ENCODE peak calls at places on chromosome 21, in four cellular contexts. C, A, V and G are unnamed samples.

GRCh38 chr21:17537299-17537698 is 24.5 kb downstream of the CXADR start:
- DNase-seq in A (no peak), V (peak), C (no peak), G (no peak)

GRCh38 chr21:20004353-20004752 is 993.9 kb upstream of the NCAM2 start:
- DNase-seq in V (peak), A (no peak), C (no peak), G (no peak)

GRCh38 chr21:38343691-38344090 is 86.9 kb downstream of the KCNJ15 start:
- DNase-seq in V (peak), A (peak), C (no peak), G (no peak)

GRCh38 chr21:35904995-35905972 is 155.0 kb downstream of the SETD4 start:
- DNase-seq in A (no peak), C (no peak), V (peak), G (no peak)

GRCh38 chr21:29793712-29794111 is 146.1 kb downstream of the GRIK1 start:
- DNase-seq in V (no peak), A (no peak), C (no peak), G (no peak)

GRCh38 chr21:38800924-38801744 is 4.6 kb upstream of the ETS2 start:
- DNase-seq in A (no peak), V (no peak), C (no peak), G (no peak)

GRCh38 chr21:41032536-41032935 is 135.4 kb upstream of the BACE2 start:
- DNase-seq in C (no peak), V (no peak), A (no peak), G (no peak)

GRCh38 chr21:27339902-27340301 is 373.0 kb upstream of the ADAMTS5 start:
- DNase-seq in V (no peak), C (no peak), A (no peak), G (no peak)

GRCh38 chr21:35208810-35209517 is 159.9 kb upstream of the RUNX1 start:
- DNase-seq in V (no peak), A (no peak), C (no peak), G (no peak)

GRCh38 chr21:17051054-17051453 is 461.8 kb upstream of the CXADR start:
- DNase-seq in A (no peak), V (no peak), C (no peak), G (no peak)

GRCh38 chr21:36471254-36471723 is 8.6 kb downstream of the CLDN14 start:
- DNase-seq in A (peak), V (no peak), C (peak), G (no peak)

GRCh38 chr21:39313042-39313456 is 383 bp downstream of the BRWD1 start:
- DNase-seq in V (no peak), A (peak), C (no peak), G (no peak)

GRCh38 chr21:41250519-41250918 is 66.1 kb upstream of the FAM3B start:
- DNase-seq in V (peak), C (no peak), A (no peak), G (no peak)

GRCh38 chr21:38921511-38922215 is 115.9 kb downstream of the ETS2 start:
- DNase-seq in V (no peak), C (no peak), A (no peak), G (no peak)

GRCh38 chr21:43718872-43719747 is at the start of gene PDXK:
- DNase-seq in A (peak), C (peak), V (peak), G (peak)

GRCh38 chr21:15170614-15171013 is 105.8 kb upstream of the NRIP1 start:
- DNase-seq in C (no peak), V (no peak), A (no peak), G (no peak)

GRCh38 chr21:15174923-15175322 is 110.1 kb upstream of the NRIP1 start:
- DNase-seq in A (no peak), V (no peak), C (no peak), G (no peak)

GRCh38 chr21:15172963-15173362 is 108.2 kb upstream of the NRIP1 start:
- DNase-seq in A (no peak), C (no peak), V (no peak), G (no peak)

GRCh38 chr21:15171546-15171945 is 106.7 kb upstream of the NRIP1 start:
- DNase-seq in A (no peak), V (no peak), C (no peak), G (no peak)
- TF ChIP-seq CTCF in A (no peak), V (no peak), C (no peak), G (no peak)

GRCh38 chr21:24941316-24942185 is 665.7 kb downstream of the MRPL39 start:
- DNase-seq in A (no peak), V (no peak), C (no peak), G (no peak)
- TF ChIP-seq MYC in A (no peak), V (no peak), C (no peak), G (no peak)

GRCh38 chr21:42465008-42465878 is 30.8 kb downstream of the RSPH1 start:
- DNase-seq in C (peak), V (no peak), A (no peak), G (peak)
- TF ChIP-seq POLR2A in C (no peak), V (no peak), A (no peak), G (no peak)

DNA sequence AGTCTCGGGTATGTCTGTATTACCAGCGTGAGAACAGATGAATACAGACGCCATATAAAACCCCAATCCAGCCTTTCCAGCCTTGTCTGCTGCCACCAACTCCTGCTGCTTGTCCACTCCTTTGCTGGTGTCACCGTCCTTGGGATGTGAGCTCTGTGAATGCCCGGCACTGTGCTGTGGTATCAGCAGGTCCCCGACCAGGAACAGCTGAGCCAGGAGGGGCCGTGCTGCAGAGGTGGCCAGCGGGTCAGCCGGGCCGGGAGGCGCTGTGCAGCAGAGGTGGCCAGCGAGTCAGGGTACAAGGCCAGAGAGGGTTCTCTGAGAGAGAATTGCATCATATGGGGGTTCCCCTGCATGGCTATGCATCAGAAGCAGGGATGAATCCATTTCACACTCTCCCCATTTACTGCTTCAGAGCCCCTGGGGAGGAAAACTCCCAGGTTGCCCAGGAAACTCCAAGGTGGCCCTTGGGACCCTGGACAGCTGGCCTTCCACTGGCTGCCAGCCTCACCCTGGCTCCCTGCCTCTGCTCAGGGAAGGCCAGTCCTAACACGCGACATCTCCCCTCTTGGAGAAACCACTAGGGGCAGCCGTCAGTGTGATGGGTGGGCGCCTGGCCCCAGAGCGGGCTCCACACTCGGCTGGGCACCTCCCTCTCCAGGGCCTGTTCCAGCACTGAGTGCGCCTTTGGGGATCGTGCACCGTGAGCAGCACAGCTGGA is 122.4 kb upstream of the COL6A1 start:
- DNase-seq in C (no peak), A (no peak), V (no peak), G (no peak)
- TF ChIP-seq CTCF in C (no peak), A (no peak), V (no peak), G (no peak)

GRCh38 chr21:15966216-15966615 is 236.4 kb downstream of the USP25 start:
- DNase-seq in V (no peak), C (no peak), A (no peak), G (no peak)
- TF ChIP-seq MYC in V (no peak), C (no peak), A (no peak), G (no peak)

DNA sequence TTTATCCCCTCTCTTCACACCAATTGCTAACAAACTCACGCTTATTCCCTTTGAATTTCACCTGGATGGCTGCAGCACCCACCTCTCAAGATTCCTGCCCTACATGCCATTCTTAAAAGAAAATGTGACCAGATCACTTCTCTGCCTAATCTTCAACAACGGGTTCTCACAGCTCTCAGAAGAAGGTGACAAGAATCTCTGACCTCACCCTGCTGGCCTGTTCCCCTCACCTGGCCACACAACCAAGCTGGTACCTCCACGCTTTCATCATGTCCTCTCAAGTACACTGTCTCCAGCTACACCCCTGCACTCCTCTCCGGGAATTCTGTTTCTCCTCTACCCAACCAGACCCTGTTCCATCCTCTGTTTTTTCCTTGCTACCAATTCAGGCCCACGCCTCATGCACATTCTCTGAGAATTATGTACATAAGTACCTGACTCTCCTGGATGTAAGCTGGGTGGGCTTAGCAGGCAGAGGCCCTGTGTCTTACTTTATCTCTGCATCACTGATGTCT is 5.9 kb upstream of the LSS start:
- DNase-seq in V (no peak), A (no peak), C (no peak), G (no peak)
- TF ChIP-seq POLR2A in V (no peak), A (no peak), C (no peak), G (no peak)

DNA sequence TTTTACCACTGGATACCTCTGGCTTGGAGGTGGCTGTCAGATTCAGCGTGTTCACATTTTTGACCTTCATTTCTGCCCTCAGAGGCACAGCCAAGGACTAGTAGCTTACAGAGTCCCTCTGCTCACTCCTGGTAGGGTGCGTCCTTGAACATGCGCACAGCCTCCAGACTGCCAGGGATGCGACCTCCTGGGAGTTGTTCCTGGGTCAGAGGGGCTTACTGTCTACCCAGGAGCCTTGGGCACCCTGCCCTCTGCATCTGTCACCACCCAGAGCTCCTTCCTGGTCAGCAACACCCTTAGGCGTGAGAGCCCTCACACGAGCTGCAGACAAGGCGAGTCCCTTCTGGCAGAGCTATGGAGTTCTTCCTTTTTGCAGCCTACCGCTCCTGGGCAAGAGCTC is 1.7 kb downstream of the SLX9 start:
- DNase-seq in C (no peak), V (no peak), A (no peak), G (no peak)
- TF ChIP-seq CTCF in C (no peak), V (no peak), A (no peak), G (no peak)

DNA sequence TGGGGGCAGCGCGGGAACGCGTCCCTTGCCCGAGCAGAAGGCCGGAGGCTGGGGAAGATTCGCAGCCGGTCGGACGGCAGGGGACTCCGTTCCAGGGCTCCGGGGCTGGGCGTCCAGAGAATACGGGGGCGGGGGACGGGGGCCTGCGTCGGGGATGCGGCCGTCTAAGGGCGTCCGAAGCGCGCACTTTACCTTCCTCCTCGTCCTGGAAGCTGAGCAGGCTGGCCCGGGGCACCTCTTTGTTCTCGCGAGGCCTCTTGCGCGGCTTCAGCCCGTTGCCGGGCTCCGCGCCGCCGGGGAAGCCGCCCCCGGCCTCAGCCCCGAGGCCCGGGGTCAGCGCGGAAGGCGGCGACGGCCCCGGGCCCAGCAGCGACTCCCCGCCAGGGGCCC is 426 bp downstream of the PAXBP1 start:
- DNase-seq in C (no peak), A (peak), V (no peak), G (peak)
- TF ChIP-seq MYC in C (no peak), A (no peak), V (no peak), G (no peak)